ENCODE peak calls at places on chromosomes 5 and 9, in four cellular contexts. One of them, this sample, is unnamed.
A peak's percentile ranks its signal among the peaks of the same experiment; 100 is the strongest.

GRCh38 chr5:180790020-180790419 is 12.6 kb downstream of the MGAT1 start:
- DNase-seq in pons: no peak
- DNase-seq in stimulated activated CD8-positive, alpha-beta memory T cell treated with anti-CD3 and anti-CD28 coated beads, Interleukin-12 subunit alpha, Interleukin-12 subunit beta, amount 100 ng/mL, for 1 hour: no peak
- DNase-seq in nucleus accumbens: no peak
- DNase-seq in this sample: no peak

GRCh38 chr9:15295761-15296405 is 11.1 kb downstream of the TTC39B start:
- DNase-seq in nucleus accumbens: no peak
- DNase-seq in stimulated activated CD8-positive, alpha-beta memory T cell treated with anti-CD3 and anti-CD28 coated beads, Interleukin-12 subunit alpha, Interleukin-12 subunit beta, amount 100 ng/mL, for 1 hour: no peak
- DNase-seq in pons: peak; percentile 39
- DNase-seq in this sample: no peak

GRCh38 chr9:76370656-76371055 is 23.6 kb downstream of the RFK start:
- DNase-seq in pons: no peak
- DNase-seq in nucleus accumbens: no peak
- DNase-seq in stimulated activated CD8-positive, alpha-beta memory T cell treated with anti-CD3 and anti-CD28 coated beads, Interleukin-12 subunit alpha, Interleukin-12 subunit beta, amount 100 ng/mL, for 1 hour: no peak
- DNase-seq in this sample: no peak

GRCh38 chr9:79026311-79026710 is 545.5 kb upstream of the TLE4 start:
- DNase-seq in pons: no peak
- DNase-seq in stimulated activated CD8-positive, alpha-beta memory T cell treated with anti-CD3 and anti-CD28 coated beads, Interleukin-12 subunit alpha, Interleukin-12 subunit beta, amount 100 ng/mL, for 1 hour: no peak
- DNase-seq in nucleus accumbens: no peak
- DNase-seq in this sample: no peak

GRCh38 chr5:133716475-133717183 is 104.3 kb upstream of the FSTL4 start:
- DNase-seq in stimulated activated CD8-positive, alpha-beta memory T cell treated with anti-CD3 and anti-CD28 coated beads, Interleukin-12 subunit alpha, Interleukin-12 subunit beta, amount 100 ng/mL, for 1 hour: no peak
- DNase-seq in nucleus accumbens: no peak
- DNase-seq in pons: no peak
- DNase-seq in this sample: no peak

GRCh38 chr9:105994970-105995369 is 300.6 kb downstream of the TMEM38B start:
- DNase-seq in nucleus accumbens: peak; percentile 31
- DNase-seq in stimulated activated CD8-positive, alpha-beta memory T cell treated with anti-CD3 and anti-CD28 coated beads, Interleukin-12 subunit alpha, Interleukin-12 subunit beta, amount 100 ng/mL, for 1 hour: no peak
- DNase-seq in pons: peak; percentile 62
- DNase-seq in this sample: no peak

GRCh38 chr9:18384066-18384465 is 89.9 kb upstream of the ADAMTSL1 start:
- DNase-seq in stimulated activated CD8-positive, alpha-beta memory T cell treated with anti-CD3 and anti-CD28 coated beads, Interleukin-12 subunit alpha, Interleukin-12 subunit beta, amount 100 ng/mL, for 1 hour: no peak
- DNase-seq in nucleus accumbens: no peak
- DNase-seq in pons: peak; percentile 50
- DNase-seq in this sample: no peak

GRCh38 chr5:142827934-142828576 is 57.9 kb downstream of the ARHGAP26 start:
- DNase-seq in pons: no peak
- DNase-seq in stimulated activated CD8-positive, alpha-beta memory T cell treated with anti-CD3 and anti-CD28 coated beads, Interleukin-12 subunit alpha, Interleukin-12 subunit beta, amount 100 ng/mL, for 1 hour: no peak
- DNase-seq in nucleus accumbens: no peak
- DNase-seq in this sample: no peak

GRCh38 chr9:86176468-86176867 is 77.1 kb upstream of the GOLM1 start:
- DNase-seq in pons: no peak
- DNase-seq in nucleus accumbens: no peak
- DNase-seq in stimulated activated CD8-positive, alpha-beta memory T cell treated with anti-CD3 and anti-CD28 coated beads, Interleukin-12 subunit alpha, Interleukin-12 subunit beta, amount 100 ng/mL, for 1 hour: no peak
- DNase-seq in this sample: no peak

GRCh38 chr5:93603191-93603590 is 20.2 kb downstream of the NR2F1 start:
- DNase-seq in stimulated activated CD8-positive, alpha-beta memory T cell treated with anti-CD3 and anti-CD28 coated beads, Interleukin-12 subunit alpha, Interleukin-12 subunit beta, amount 100 ng/mL, for 1 hour: no peak
- DNase-seq in nucleus accumbens: no peak
- DNase-seq in pons: no peak
- DNase-seq in this sample: no peak

GRCh38 chr5:174724484-174725260 is at the start of gene MSX2:
- DNase-seq in nucleus accumbens: peak; percentile 66
- DNase-seq in pons: peak; percentile 81
- DNase-seq in stimulated activated CD8-positive, alpha-beta memory T cell treated with anti-CD3 and anti-CD28 coated beads, Interleukin-12 subunit alpha, Interleukin-12 subunit beta, amount 100 ng/mL, for 1 hour: no peak
- DNase-seq in this sample: no peak

GRCh38 chr9:121294866-121295661 is 27.1 kb downstream of the GSN start:
- DNase-seq in stimulated activated CD8-positive, alpha-beta memory T cell treated with anti-CD3 and anti-CD28 coated beads, Interleukin-12 subunit alpha, Interleukin-12 subunit beta, amount 100 ng/mL, for 1 hour: no peak
- DNase-seq in pons: peak; percentile 79
- DNase-seq in nucleus accumbens: peak; percentile 67
- DNase-seq in this sample: no peak

GRCh38 chr5:53983568-53984465 is 326.6 kb downstream of the ARL15 start:
- DNase-seq in pons: no peak
- DNase-seq in stimulated activated CD8-positive, alpha-beta memory T cell treated with anti-CD3 and anti-CD28 coated beads, Interleukin-12 subunit alpha, Interleukin-12 subunit beta, amount 100 ng/mL, for 1 hour: no peak
- DNase-seq in nucleus accumbens: no peak
- DNase-seq in this sample: no peak

GRCh38 chr5:6823996-6824395 is 110.8 kb downstream of the TENT4A start:
- DNase-seq in nucleus accumbens: no peak
- DNase-seq in stimulated activated CD8-positive, alpha-beta memory T cell treated with anti-CD3 and anti-CD28 coated beads, Interleukin-12 subunit alpha, Interleukin-12 subunit beta, amount 100 ng/mL, for 1 hour: no peak
- DNase-seq in pons: no peak
- DNase-seq in this sample: no peak

GRCh38 chr5:74386571-74387334 is 253.8 kb downstream of the ENC1 start:
- DNase-seq in stimulated activated CD8-positive, alpha-beta memory T cell treated with anti-CD3 and anti-CD28 coated beads, Interleukin-12 subunit alpha, Interleukin-12 subunit beta, amount 100 ng/mL, for 1 hour: no peak
- DNase-seq in nucleus accumbens: no peak
- DNase-seq in pons: no peak
- DNase-seq in this sample: no peak

GRCh38 chr5:95042040-95042439 is 242.9 kb downstream of the MCTP1 start:
- DNase-seq in stimulated activated CD8-positive, alpha-beta memory T cell treated with anti-CD3 and anti-CD28 coated beads, Interleukin-12 subunit alpha, Interleukin-12 subunit beta, amount 100 ng/mL, for 1 hour: no peak
- DNase-seq in pons: no peak
- DNase-seq in nucleus accumbens: no peak
- DNase-seq in this sample: no peak

GRCh38 chr5:58800410-58800809 is 217.5 kb downstream of the RAB3C start:
- DNase-seq in stimulated activated CD8-positive, alpha-beta memory T cell treated with anti-CD3 and anti-CD28 coated beads, Interleukin-12 subunit alpha, Interleukin-12 subunit beta, amount 100 ng/mL, for 1 hour: no peak
- DNase-seq in pons: no peak
- DNase-seq in nucleus accumbens: no peak
- DNase-seq in this sample: no peak

GRCh38 chr5:55593115-55593472 is 58.3 kb upstream of the PLPP1 start:
- DNase-seq in stimulated activated CD8-positive, alpha-beta memory T cell treated with anti-CD3 and anti-CD28 coated beads, Interleukin-12 subunit alpha, Interleukin-12 subunit beta, amount 100 ng/mL, for 1 hour: no peak
- DNase-seq in pons: no peak
- DNase-seq in nucleus accumbens: no peak
- DNase-seq in this sample: no peak

GRCh38 chr9:104748359-104749031 is 1.0 kb downstream of the NIPSNAP3A start:
- DNase-seq in pons: no peak
- DNase-seq in nucleus accumbens: no peak
- DNase-seq in stimulated activated CD8-positive, alpha-beta memory T cell treated with anti-CD3 and anti-CD28 coated beads, Interleukin-12 subunit alpha, Interleukin-12 subunit beta, amount 100 ng/mL, for 1 hour: no peak
- DNase-seq in this sample: no peak

GRCh38 chr5:140093866-140094265 is 20.0 kb upstream of the PURA start:
- DNase-seq in pons: no peak
- DNase-seq in stimulated activated CD8-positive, alpha-beta memory T cell treated with anti-CD3 and anti-CD28 coated beads, Interleukin-12 subunit alpha, Interleukin-12 subunit beta, amount 100 ng/mL, for 1 hour: no peak
- DNase-seq in nucleus accumbens: no peak
- DNase-seq in this sample: no peak

GRCh38 chr5:27947088-27947487 is 908.7 kb upstream of the CDH9 start:
- DNase-seq in nucleus accumbens: no peak
- DNase-seq in pons: peak; percentile 7
- DNase-seq in stimulated activated CD8-positive, alpha-beta memory T cell treated with anti-CD3 and anti-CD28 coated beads, Interleukin-12 subunit alpha, Interleukin-12 subunit beta, amount 100 ng/mL, for 1 hour: no peak
- DNase-seq in this sample: no peak

GRCh38 chr5:137453476-137454080 is 45.5 kb downstream of the SPOCK1 start:
- DNase-seq in pons: no peak
- DNase-seq in nucleus accumbens: no peak
- DNase-seq in stimulated activated CD8-positive, alpha-beta memory T cell treated with anti-CD3 and anti-CD28 coated beads, Interleukin-12 subunit alpha, Interleukin-12 subunit beta, amount 100 ng/mL, for 1 hour: no peak
- DNase-seq in this sample: no peak

GRCh38 chr9:95107001-95107749 is 210.3 kb downstream of the FANCC start:
- DNase-seq in stimulated activated CD8-positive, alpha-beta memory T cell treated with anti-CD3 and anti-CD28 coated beads, Interleukin-12 subunit alpha, Interleukin-12 subunit beta, amount 100 ng/mL, for 1 hour: no peak
- DNase-seq in pons: no peak
- DNase-seq in nucleus accumbens: no peak
- DNase-seq in this sample: no peak

GRCh38 chr9:75488714-75489100 is 400.4 kb downstream of the OSTF1 start:
- DNase-seq in nucleus accumbens: peak; percentile 9
- DNase-seq in stimulated activated CD8-positive, alpha-beta memory T cell treated with anti-CD3 and anti-CD28 coated beads, Interleukin-12 subunit alpha, Interleukin-12 subunit beta, amount 100 ng/mL, for 1 hour: no peak
- DNase-seq in pons: peak; percentile 24
- DNase-seq in this sample: no peak

GRCh38 chr9:123426406-123426805 is 70.4 kb downstream of the CRB2 start:
- DNase-seq in pons: no peak
- DNase-seq in stimulated activated CD8-positive, alpha-beta memory T cell treated with anti-CD3 and anti-CD28 coated beads, Interleukin-12 subunit alpha, Interleukin-12 subunit beta, amount 100 ng/mL, for 1 hour: no peak
- DNase-seq in nucleus accumbens: no peak
- DNase-seq in this sample: no peak